ENCODE peak calls at places on chromosomes 7 and 10, in nine cellular contexts. Z, M, N, J, S, O, Y, R and T are unnamed samples.

GRCh38 chr7:80921130-80921529 is 2.3 kb upstream of the SEMA3C start:
- DNase-seq in O (no peak), M (no peak), N (no peak), Y (no peak), Z (no peak), S (no peak), J (peak; percentile 47), R (no peak), T (no peak)

GRCh38 chr7:118005021-118005420 is 131.8 kb upstream of the CTTNBP2 start:
- DNase-seq in O (no peak), R (no peak), N (no peak), S (no peak), Z (no peak), Y (no peak), J (no peak), M (no peak), T (no peak)

GRCh38 chr7:117873056-117873932 is at the start of gene CTTNBP2:
- DNase-seq in J (peak; percentile 43), Y (no peak), N (peak; percentile 79), R (peak; percentile 80), S (no peak), Z (peak; percentile 19), M (peak; percentile 21), O (no peak), T (peak; percentile 58)

GRCh38 chr10:123916775-123917174 is 25.2 kb upstream of the CPXM2 start:
- DNase-seq in J (no peak), Y (no peak), Z (no peak), N (no peak), O (no peak), M (no peak), R (no peak), S (no peak), T (no peak)

GRCh38 chr10:113232928-113233511 is 283.0 kb downstream of the TCF7L2 start:
- DNase-seq in N (no peak), M (no peak), Y (no peak), J (no peak), Z (no peak), S (no peak), O (no peak), R (no peak), T (no peak)

GRCh38 chr10:91096263-91096662 is 124.2 kb upstream of the PCGF5 start:
- DNase-seq in M (no peak), S (no peak), Y (no peak), R (no peak), O (no peak), J (no peak), N (no peak), Z (no peak), T (no peak)

GRCh38 chr7:103710247-103710646 is 264.2 kb upstream of the SLC26A5 start:
- DNase-seq in R (no peak), N (no peak), J (no peak), O (no peak), Z (no peak), S (no peak), M (no peak), Y (no peak), T (no peak)

GRCh38 chr10:5665380-5666323 is 743 bp downstream of the ASB13 start:
- DNase-seq in S (peak; percentile 48), Z (no peak), R (no peak), Y (no peak), J (no peak), N (no peak), M (peak; percentile 40), O (no peak), T (no peak)

GRCh38 chr7:157411580-157411979 is 74.8 kb downstream of the DNAJB6 start:
- DNase-seq in O (peak; percentile 48), S (no peak), N (no peak), M (no peak), Y (no peak), R (no peak), Z (no peak), J (peak; percentile 77), T (no peak)

GRCh38 chr10:61757001-61757400 is 94.3 kb downstream of the CABCOCO1 start:
- DNase-seq in M (no peak), J (no peak), Z (no peak), S (no peak), R (no peak), N (no peak), Y (no peak), O (no peak), T (no peak)

GRCh38 chr10:80462986-80463741 is 9.1 kb downstream of the TSPAN14 start:
- DNase-seq in Y (no peak), N (peak; percentile 27), Z (no peak), J (peak; percentile 48), R (no peak), O (no peak), M (no peak), S (no peak), T (peak; percentile 75)

GRCh38 chr10:100357073-100357858 is 10.2 kb downstream of the SCD start:
- DNase-seq in O (no peak), R (no peak), Y (no peak), Z (no peak), S (no peak), N (no peak), M (no peak), J (peak; percentile 33), T (no peak)

GRCh38 chr10:81040947-81041346 is 503.2 kb downstream of the SH2D4B start:
- DNase-seq in Y (no peak), N (no peak), M (no peak), O (no peak), Z (no peak), R (no peak), S (no peak), J (peak; percentile 9), T (no peak)

GRCh38 chr7:100444311-100445278 is 8.3 kb upstream of the PPP1R35 start:
- DNase-seq in J (peak; percentile 73), M (no peak), N (no peak), R (no peak), Z (no peak), O (no peak), S (no peak), Y (peak; percentile 31), T (peak; percentile 99)

GRCh38 chr10:25758041-25758457 is 176.0 kb upstream of the MYO3A start:
- DNase-seq in Y (no peak), S (peak; percentile 44), R (no peak), Z (no peak), O (no peak), M (peak; percentile 10), N (peak; percentile 35), J (peak; percentile 61), T (no peak)

GRCh38 chr7:132004528-132004927 is 448.1 kb upstream of the PODXL start:
- DNase-seq in R (no peak), J (no peak), Z (no peak), N (no peak), M (no peak), Y (no peak), O (no peak), S (no peak), T (no peak)

GRCh38 chr10:44393051-44393630 is 8.2 kb upstream of the CXCL12 start:
- DNase-seq in O (no peak), S (no peak), R (peak; percentile 49), M (no peak), Y (no peak), J (peak; percentile 46), Z (no peak), N (peak; percentile 42), T (no peak)

GRCh38 chr7:66140924-66141323 is 26.3 kb downstream of the CRCP start:
- DNase-seq in Y (no peak), N (peak; percentile 32), Z (peak; percentile 33), S (peak; percentile 33), J (peak; percentile 89), R (no peak), O (no peak), M (no peak), T (peak; percentile 49)

GRCh38 chr10:79234391-79235318 is 112.6 kb upstream of the PPIF start:
- DNase-seq in R (no peak), S (no peak), Z (no peak), J (peak; percentile 80), O (no peak), Y (no peak), N (no peak), M (no peak), T (no peak)

GRCh38 chr10:25465582-25466372 is 291.0 kb downstream of the GPR158 start:
- DNase-seq in Z (no peak), Y (no peak), M (no peak), O (no peak), N (no peak), R (no peak), S (no peak), J (no peak), T (no peak)

GRCh38 chr10:34723746-34724145 is 91.3 kb downstream of the PARD3 start:
- DNase-seq in S (no peak), Y (no peak), N (no peak), J (peak; percentile 65), M (no peak), R (no peak), Z (peak; percentile 8), O (no peak), T (peak; percentile 75)

GRCh38 chr7:5549096-5549896 is 125.7 kb upstream of the TNRC18 start:
- DNase-seq in R (no peak), J (peak; percentile 71), N (no peak), S (no peak), O (no peak), Z (peak; percentile 62), Y (no peak), M (peak; percentile 89), T (no peak)

GRCh38 chr10:71657604-71658348 is 61.8 kb downstream of the C10orf105 start:
- DNase-seq in Y (no peak), R (no peak), O (no peak), N (peak; percentile 53), M (no peak), J (no peak), S (no peak), Z (no peak), T (no peak)

GRCh38 chr7:5769571-5769970 is 11.9 kb downstream of the RNF216 start:
- DNase-seq in O (no peak), J (peak; percentile 27), N (no peak), S (no peak), R (no peak), M (no peak), Y (no peak), Z (no peak), T (no peak)

GRCh38 chr10:20970708-20971107 is 73.6 kb upstream of the NEBL start:
- DNase-seq in J (no peak), R (no peak), O (no peak), M (no peak), Y (no peak), Z (no peak), N (no peak), S (no peak), T (no peak)

GRCh38 chr10:68604441-68604840 is 44.3 kb downstream of the TET1 start:
- DNase-seq in R (no peak), Y (no peak), J (peak; percentile 51), S (no peak), Z (no peak), N (no peak), O (no peak), M (no peak), T (no peak)

GRCh38 chr7:40369641-40370277 is 235.0 kb downstream of the SUGCT start:
- DNase-seq in J (no peak), M (no peak), O (no peak), N (no peak), R (no peak), Y (no peak), Z (no peak), S (no peak), T (no peak)

GRCh38 chr10:33901166-33901565 is 566.7 kb upstream of the NRP1 start:
- DNase-seq in M (no peak), Z (peak; percentile 25), R (no peak), S (no peak), Y (no peak), J (peak; percentile 34), O (no peak), N (no peak), T (no peak)

GRCh38 chr10:96047004-96047649 is 3.7 kb downstream of the CCNJ start:
- DNase-seq in Z (no peak), O (no peak), R (no peak), S (no peak), J (no peak), Y (no peak), M (no peak), N (no peak), T (peak; percentile 53)

GRCh38 chr10:96341219-96342182 is 17.3 kb downstream of the OPALIN start:
- DNase-seq in N (no peak), Y (no peak), J (no peak), Z (no peak), M (no peak), O (no peak), R (no peak), S (no peak), T (no peak)

GRCh38 chr7:150340024-150340749 is 1.2 kb downstream of the RARRES2 start:
- DNase-seq in N (peak; percentile 53), R (no peak), S (no peak), O (no peak), J (peak; percentile 67), Z (no peak), Y (no peak), M (no peak), T (no peak)